ENCODE peak calls at places on chromosomes 6 and 20, in eight cellular contexts. K is GM20000, G is K562, O is osteocyte, R is omental fat pad, I is dorsolateral prefrontal cortex, D is AG10803, N is B cell. J is an unnamed sample.

GRCh38 chr6:156845447-156845846 is 68.3 kb downstream of the ARID1B start:
- DNase-seq in K (no peak), G (no peak), O (no peak), R (no peak), I (no peak), D (no peak), N (no peak), J (no peak)

GRCh38 chr20:34037121-34037520 is 43.4 kb downstream of the RALY start:
- DNase-seq in K (peak; percentile 26), G (peak; percentile 57), O (no peak), R (no peak), I (peak; percentile 29), D (no peak), N (no peak), J (no peak)

GRCh38 chr6:96659084-96659845 is 96.3 kb downstream of the FHL5 start:
- DNase-seq in K (no peak), G (no peak), O (no peak), R (no peak), I (no peak), D (no peak), N (no peak), J (no peak)

GRCh38 chr20:38790210-38791053 is 15.1 kb upstream of the PPP1R16B start:
- DNase-seq in K (peak; percentile 56), G (peak; percentile 79), O (no peak), R (no peak), I (no peak), D (peak; percentile 15), N (peak; percentile 58), J (peak; percentile 32)

GRCh38 chr6:4935486-4935885 is 68.4 kb downstream of the RPP40 start:
- DNase-seq in K (no peak), G (no peak), O (no peak), R (no peak), I (no peak), D (no peak), N (no peak), J (no peak)

GRCh38 chr6:125357515-125358256 is 55.9 kb upstream of the HDDC2 start:
- DNase-seq in K (peak; percentile 26), G (no peak), O (no peak), R (no peak), I (peak; percentile 45), D (no peak), N (no peak), J (no peak)

GRCh38 chr6:37314803-37315515 is 38.8 kb upstream of the RNF8 start:
- DNase-seq in K (peak; percentile 59), G (peak; percentile 99), O (no peak), R (no peak), I (peak; percentile 25), D (peak; percentile 12), N (no peak), J (peak; percentile 63)

GRCh38 chr20:47276856-47277541 is 79.5 kb downstream of the ZMYND8 start:
- DNase-seq in K (no peak), G (no peak), O (peak; percentile 86), R (no peak), I (peak; percentile 51), D (peak; percentile 68), N (no peak), J (no peak)

GRCh38 chr6:17031961-17032360 is 69.9 kb upstream of the STMND1 start:
- DNase-seq in K (no peak), G (no peak), O (no peak), R (no peak), I (peak; percentile 61), D (no peak), N (no peak), J (no peak)

GRCh38 chr6:116087437-116088027 is 13.1 kb upstream of the NT5DC1 start:
- DNase-seq in K (peak; percentile 41), G (no peak), O (no peak), R (no peak), I (no peak), D (peak; percentile 58), N (no peak), J (no peak)

GRCh38 chr6:315921-316752 is 23.9 kb downstream of the DUSP22 start:
- DNase-seq in K (peak; percentile 75), G (no peak), O (no peak), R (peak; percentile 17), I (no peak), D (peak; percentile 22), N (no peak), J (no peak)

GRCh38 chr6:106370639-106371038 is 10.1 kb downstream of the CRYBG1 start:
- DNase-seq in K (no peak), G (no peak), O (no peak), R (no peak), I (no peak), D (no peak), N (no peak), J (no peak)

GRCh38 chr6:158008894-158009891 is 27.5 kb downstream of the SYNJ2 start:
- DNase-seq in K (no peak), G (peak; percentile 54), O (peak; percentile 91), R (no peak), I (peak; percentile 90), D (peak; percentile 87), N (no peak), J (no peak)

GRCh38 chr20:2301164-2301622 is 5.4 kb downstream of the TGM3 start:
- DNase-seq in K (peak; percentile 75), G (peak; percentile 53), O (no peak), R (no peak), I (no peak), D (peak; percentile 38), N (peak; percentile 92), J (no peak)

GRCh38 chr6:161351855-161352254 is 78.0 kb upstream of the AGPAT4 start:
- DNase-seq in K (no peak), G (peak; percentile 77), O (no peak), R (no peak), I (no peak), D (no peak), N (no peak), J (no peak)

GRCh38 chr6:170007468-170008240 is 256.2 kb downstream of the ERMARD start:
- DNase-seq in K (no peak), G (no peak), O (peak; percentile 82), R (no peak), I (no peak), D (no peak), N (no peak), J (no peak)

GRCh38 chr6:15365273-15365687 is 119.4 kb downstream of the JARID2 start:
- DNase-seq in K (peak; percentile 25), G (peak; percentile 69), O (peak; percentile 89), R (peak; percentile 39), I (peak; percentile 80), D (peak; percentile 92), N (no peak), J (no peak)

GRCh38 chr20:44651507-44652373 is at the start of gene ADA:
- DNase-seq in K (peak; percentile 77), G (peak; percentile 66), O (no peak), R (no peak), I (no peak), D (peak; percentile 43), N (no peak), J (peak; percentile 58)

GRCh38 chr20:15491564-15491963 is 1081.7 kb downstream of the KIF16B start:
- DNase-seq in K (no peak), G (no peak), O (no peak), R (no peak), I (no peak), D (no peak), N (no peak), J (peak; percentile 18)
- TF ChIP-seq CTCF in K (no peak), G (no peak), O (peak; percentile 24), R (no peak), I (peak; percentile 10), D (peak; percentile 17), N (peak; percentile 13), J (no peak)

DNA sequence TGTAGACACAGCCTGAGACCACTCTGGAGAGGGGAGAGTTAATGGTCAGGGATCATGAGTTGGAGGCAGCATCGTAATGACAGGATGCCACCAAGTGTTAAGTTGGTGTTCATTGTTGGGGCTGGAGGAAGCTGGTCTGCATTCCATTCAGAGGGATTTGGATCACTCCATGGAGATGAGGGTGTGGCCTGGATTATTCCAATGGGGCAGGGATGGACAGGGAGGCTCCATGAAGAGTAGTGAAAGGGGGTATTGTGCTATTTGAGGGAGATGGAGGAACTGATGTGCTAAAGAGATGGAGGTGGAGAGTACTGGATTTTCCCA is 1.1 kb downstream of the SAPCD1 start:
- DNase-seq in K (no peak), G (no peak), O (no peak), R (no peak), I (no peak), D (peak; percentile 83), N (no peak), J (no peak)
- TF ChIP-seq CTCF in K (no peak), G (no peak), O (no peak), R (no peak), I (no peak), D (no peak), N (no peak), J (no peak)

DNA sequence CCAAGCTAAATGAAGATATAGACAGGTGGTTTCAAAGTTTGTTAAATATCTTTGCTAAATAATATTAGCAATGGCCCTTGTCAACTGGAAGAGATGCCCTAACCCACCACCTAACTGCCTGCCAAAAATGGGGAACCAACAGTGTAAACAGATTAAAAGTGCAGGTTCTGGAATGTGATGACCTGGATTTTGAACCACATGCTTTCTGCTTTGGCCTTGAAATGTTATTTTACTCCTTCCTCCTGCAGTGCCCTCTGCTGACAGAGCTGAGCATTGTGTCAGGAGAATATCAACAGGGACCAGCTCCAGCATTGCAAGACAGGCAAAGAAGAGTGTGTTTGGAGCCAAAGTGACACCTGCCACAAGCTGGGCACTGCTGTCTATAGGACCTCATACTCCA is 226.6 kb downstream of the MYLK4 start:
- DNase-seq in K (no peak), G (peak; percentile 30), O (no peak), R (no peak), I (no peak), D (no peak), N (no peak), J (peak; percentile 13)
- TF ChIP-seq CTCF in K (peak; percentile 28), G (peak; percentile 46), O (peak; percentile 21), R (no peak), I (no peak), D (peak; percentile 22), N (no peak), J (no peak)

GRCh38 chr6:1334725-1335124 is 22.8 kb downstream of the FOXQ1 start:
- DNase-seq in K (no peak), G (no peak), O (no peak), R (no peak), I (no peak), D (no peak), N (no peak), J (no peak)

GRCh38 chr6:1335367-1336037 is 23.6 kb downstream of the FOXQ1 start:
- DNase-seq in K (no peak), G (no peak), O (no peak), R (no peak), I (no peak), D (peak; percentile 91), N (no peak), J (peak; percentile 23)

GRCh38 chr6:1337791-1338190 is 25.9 kb downstream of the FOXQ1 start:
- DNase-seq in K (no peak), G (no peak), O (no peak), R (no peak), I (no peak), D (peak; percentile 71), N (no peak), J (no peak)

DNA sequence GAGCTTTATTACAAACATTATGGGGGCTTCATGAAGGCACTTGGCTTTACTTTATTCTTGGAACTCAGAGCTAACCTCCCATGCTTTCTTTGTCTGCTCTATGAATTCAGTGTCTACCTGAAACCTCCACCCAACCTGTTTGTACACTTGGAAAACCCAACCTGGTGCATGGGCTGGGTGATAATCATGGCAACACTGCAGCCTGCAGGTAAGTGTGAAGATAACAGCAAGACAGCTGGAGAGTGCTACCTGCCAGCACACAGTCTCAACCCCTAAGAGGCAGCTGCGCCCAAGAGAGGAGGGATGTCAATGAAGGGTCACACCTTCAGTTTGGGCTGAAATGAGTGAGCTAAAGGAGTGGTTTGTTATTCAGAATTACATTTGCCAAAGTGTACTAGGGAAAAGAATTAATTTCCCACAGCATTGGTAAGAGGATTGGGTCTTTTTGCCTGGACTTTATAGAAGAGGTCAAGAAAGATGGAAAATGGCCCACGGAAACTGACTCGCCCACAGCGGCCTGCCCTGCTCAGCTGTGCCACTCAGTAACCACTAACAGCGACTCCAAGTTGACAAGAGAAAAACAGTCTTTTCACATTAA is 24.4 kb downstream of the FOXQ1 start:
- DNase-seq in K (no peak), G (peak; percentile 22), O (no peak), R (no peak), I (no peak), D (no peak), N (no peak), J (peak; percentile 22)
- TF ChIP-seq CTCF in K (no peak), G (peak; percentile 5), O (no peak), R (no peak), I (peak; percentile 11), D (peak; percentile 33), N (no peak), J (peak; percentile 29)